ENCODE peak calls at places on chromosome 15, in four cellular contexts. N, V, Y and H are unnamed samples.

GRCh38 chr15:90869601-90870353 is 1.4 kb downstream of the FURIN start:
- DNase-seq in N (peak; percentile 57), V (peak; percentile 83), Y (peak; percentile 54), H (peak; percentile 59)

GRCh38 chr15:46921906-46922305 is 795.4 kb upstream of the SEMA6D start:
- DNase-seq in N (no peak), V (no peak), Y (no peak), H (no peak)

GRCh38 chr15:69391046-69391757 is 22.9 kb upstream of the KIF23 start:
- DNase-seq in N (no peak), V (no peak), Y (no peak), H (no peak)

GRCh38 chr15:74770211-74770892 is 11.5 kb upstream of the CSK start:
- DNase-seq in N (no peak), V (no peak), Y (no peak), H (no peak)

GRCh38 chr15:100988297-100988696 is 69.1 kb downstream of the LRRK1 start:
- DNase-seq in N (no peak), V (no peak), Y (no peak), H (no peak)

GRCh38 chr15:60798821-60799220 is 319.9 kb upstream of the ICE2 start:
- DNase-seq in N (no peak), V (no peak), Y (no peak), H (no peak)

GRCh38 chr15:23083115-23083514 is 43.7 kb upstream of the TUBGCP5 start:
- DNase-seq in N (no peak), V (no peak), Y (no peak), H (no peak)

GRCh38 chr15:66673410-66674322 is 28.4 kb upstream of the SMAD6 start:
- DNase-seq in N (peak; percentile 71), V (peak; percentile 19), Y (peak; percentile 61), H (peak; percentile 64)

GRCh38 chr15:31228980-31229826 is 97.4 kb upstream of the KLF13 start:
- DNase-seq in N (no peak), V (peak; percentile 20), Y (no peak), H (no peak)

GRCh38 chr15:68585574-68586273 is 6.9 kb downstream of the CORO2B start:
- DNase-seq in N (no peak), V (no peak), Y (no peak), H (no peak)

GRCh38 chr15:63186065-63186464 is 3.3 kb upstream of the RAB8B start:
- DNase-seq in N (no peak), V (no peak), Y (no peak), H (no peak)

GRCh38 chr15:52200831-52201365 is 9.7 kb upstream of the GNB5 start:
- DNase-seq in N (no peak), V (no peak), Y (no peak), H (no peak)

GRCh38 chr15:33565099-33565498 is 254.3 kb downstream of the RYR3 start:
- DNase-seq in N (no peak), V (no peak), Y (no peak), H (no peak)

GRCh38 chr15:31004220-31004733 is 12.8 kb upstream of the MTMR10 start:
- DNase-seq in N (peak; percentile 58), V (no peak), Y (peak; percentile 71), H (no peak)

GRCh38 chr15:56871180-56871579 is 47.3 kb upstream of the TCF12 start:
- DNase-seq in N (no peak), V (peak; percentile 43), Y (no peak), H (no peak)

GRCh38 chr15:66594344-66594743 is 28.5 kb upstream of the LCTL start:
- DNase-seq in N (no peak), V (no peak), Y (no peak), H (no peak)

GRCh38 chr15:90001062-90001682 is at the start of gene ZNF710:
- DNase-seq in N (peak; percentile 62), V (peak; percentile 34), Y (peak; percentile 37), H (peak; percentile 69)

GRCh38 chr15:69997701-69998273 is 99.9 kb downstream of the TLE3 start:
- DNase-seq in N (no peak), V (peak; percentile 90), Y (no peak), H (no peak)

GRCh38 chr15:101647251-101647650 is 4.9 kb downstream of the TM2D3 start:
- DNase-seq in N (no peak), V (no peak), Y (no peak), H (no peak)

GRCh38 chr15:95973566-95974256 is 356.8 kb upstream of the NR2F2 start:
- DNase-seq in N (no peak), V (no peak), Y (no peak), H (no peak)

GRCh38 chr15:49255966-49256759 is 86.1 kb downstream of the GALK2 start:
- DNase-seq in N (no peak), V (no peak), Y (no peak), H (no peak)

GRCh38 chr15:63994073-63994600 is 52.1 kb downstream of the DAPK2 start:
- DNase-seq in N (no peak), V (no peak), Y (no peak), H (no peak)

GRCh38 chr15:78681306-78682012 is 40.4 kb upstream of the CHRNB4 start:
- DNase-seq in N (no peak), V (no peak), Y (no peak), H (no peak)

GRCh38 chr15:73802336-73803105 is 49.4 kb upstream of the INSYN1 start:
- DNase-seq in N (no peak), V (no peak), Y (no peak), H (no peak)

GRCh38 chr15:34754171-34754580 is 622 bp downstream of the GJD2 start:
- DNase-seq in N (no peak), V (no peak), Y (no peak), H (no peak)

GRCh38 chr15:67967871-67968423 is 86.2 kb upstream of the PIAS1 start:
- DNase-seq in N (peak; percentile 37), V (peak; percentile 71), Y (no peak), H (peak; percentile 59)

GRCh38 chr15:67149068-67149841 is 83.9 kb downstream of the SMAD3 start:
- DNase-seq in N (no peak), V (no peak), Y (no peak), H (no peak)

GRCh38 chr15:99412082-99412481 is 153.7 kb upstream of the MEF2A start:
- DNase-seq in N (no peak), V (no peak), Y (no peak), H (no peak)

GRCh38 chr15:95684126-95684525 is 646.4 kb upstream of the NR2F2 start:
- DNase-seq in N (no peak), V (no peak), Y (no peak), H (no peak)

GRCh38 chr15:59191855-59192237 is 14.8 kb upstream of the LDHAL6B start:
- DNase-seq in N (no peak), V (peak; percentile 65), Y (no peak), H (no peak)

GRCh38 chr15:42190370-42190769 is 17.7 kb downstream of the VPS39 start:
- DNase-seq in N (no peak), V (no peak), Y (no peak), H (no peak)

GRCh38 chr15:79981861-79982455 is 11.0 kb upstream of the BCL2A1 start:
- DNase-seq in N (no peak), V (no peak), Y (no peak), H (no peak)